ENCODE peak calls at places on chromosomes 12 and 14, in six cellular contexts. R is CD4-positive, alpha-beta T cell; G is lower leg skin; A is Caco-2; S is OCI-LY7; X is stomach. N is an unnamed sample.

GRCh38 chr12:24960222-24960855 is 11.4 kb upstream of the BCAT1 start:
- DNase-seq in R (no peak), G (no peak), A (peak; percentile 56), S (peak; percentile 72), X (no peak), N (peak; percentile 41)

GRCh38 chr12:3771853-3772252 is 18.9 kb upstream of the CRACR2A start:
- DNase-seq in R (no peak), G (no peak), A (no peak), S (no peak), X (no peak), N (no peak)

GRCh38 chr14:59427653-59428578 is 37.3 kb downstream of the GPR135 start:
- DNase-seq in R (no peak), G (no peak), A (no peak), S (no peak), X (no peak), N (no peak)

GRCh38 chr12:1529862-1530591 is 64.4 kb downstream of the FBXL14 start:
- DNase-seq in R (no peak), G (peak; percentile 77), A (no peak), S (peak; percentile 44), X (no peak), N (peak; percentile 83)

GRCh38 chr12:24749171-24749570 is 199.7 kb downstream of the BCAT1 start:
- DNase-seq in R (no peak), G (no peak), A (no peak), S (no peak), X (no peak), N (no peak)

GRCh38 chr12:13443498-13443897 is 247.0 kb downstream of the EMP1 start:
- DNase-seq in R (no peak), G (no peak), A (no peak), S (no peak), X (no peak), N (no peak)

GRCh38 chr12:115640929-115641328 is 636.6 kb downstream of the MED13L start:
- DNase-seq in R (no peak), G (no peak), A (no peak), S (no peak), X (no peak), N (no peak)

GRCh38 chr12:15155271-15155670 is 65.9 kb downstream of the RERG start:
- DNase-seq in R (no peak), G (no peak), A (no peak), S (no peak), X (peak; percentile 38), N (no peak)

GRCh38 chr12:91332305-91332704 is 149.7 kb upstream of the DCN start:
- DNase-seq in R (no peak), G (no peak), A (no peak), S (no peak), X (no peak), N (no peak)

GRCh38 chr12:122235741-122236140 is 9.9 kb upstream of the DIABLO start:
- DNase-seq in R (no peak), G (no peak), A (no peak), S (no peak), X (no peak), N (no peak)

GRCh38 chr12:12070674-12071661 is at the start of gene BCL2L14:
- DNase-seq in R (no peak), G (no peak), A (peak; percentile 74), S (no peak), X (no peak), N (peak; percentile 62)

GRCh38 chr14:101442451-101442850 is 118.8 kb upstream of the DIO3 start:
- DNase-seq in R (peak; percentile 42), G (no peak), A (no peak), S (peak; percentile 75), X (no peak), N (no peak)

GRCh38 chr12:57116580-57117281 is 5.6 kb upstream of the STAT6 start:
- DNase-seq in R (no peak), G (no peak), A (no peak), S (no peak), X (no peak), N (no peak)

GRCh38 chr14:93013368-93013719 is 90.4 kb downstream of the CHGA start:
- DNase-seq in R (no peak), G (no peak), A (no peak), S (no peak), X (no peak), N (peak; percentile 65)

GRCh38 chr12:121713257-121714155 is 954 bp downstream of the TMEM120B start:
- DNase-seq in R (no peak), G (peak; percentile 85), A (no peak), S (no peak), X (no peak), N (peak; percentile 26)

GRCh38 chr12:38919191-38919590 is 13.8 kb upstream of the CPNE8 start:
- DNase-seq in R (no peak), G (no peak), A (no peak), S (no peak), X (no peak), N (no peak)

GRCh38 chr14:95061317-95062093 is 95.8 kb downstream of the DICER1 start:
- DNase-seq in R (no peak), G (no peak), A (no peak), S (no peak), X (no peak), N (no peak)

GRCh38 chr12:39375206-39375808 is 67.6 kb downstream of the KIF21A start:
- DNase-seq in R (no peak), G (no peak), A (no peak), S (no peak), X (no peak), N (no peak)

GRCh38 chr14:29016050-29016900 is 249.7 kb downstream of the FOXG1 start:
- DNase-seq in R (no peak), G (no peak), A (peak; percentile 43), S (peak; percentile 27), X (no peak), N (peak; percentile 4)

GRCh38 chr14:52950898-52951729 is at the start of gene FERMT2:
- DNase-seq in R (no peak), G (peak; percentile 96), A (peak; percentile 89), S (no peak), X (peak; percentile 86), N (peak; percentile 85)

GRCh38 chr14:95509512-95509911 is 6.9 kb downstream of the SYNE3 start:
- DNase-seq in R (no peak), G (peak; percentile 29), A (no peak), S (no peak), X (no peak), N (no peak)

GRCh38 chr12:6237830-6238229 is 37.6 kb downstream of the CD9 start:
- DNase-seq in R (no peak), G (no peak), A (no peak), S (no peak), X (no peak), N (no peak)

GRCh38 chr14:79465651-79466050 is 745.7 kb downstream of the DIO2 start:
- DNase-seq in R (no peak), G (no peak), A (no peak), S (no peak), X (no peak), N (no peak)

GRCh38 chr12:9604288-9604687 is 3.4 kb downstream of the KLRB1 start:
- DNase-seq in R (no peak), G (no peak), A (no peak), S (no peak), X (no peak), N (no peak)

GRCh38 chr14:69141550-69141949 is 11.4 kb downstream of the DCAF5 start:
- DNase-seq in R (no peak), G (no peak), A (no peak), S (no peak), X (no peak), N (no peak)

GRCh38 chr14:22221508-22221907 is 367.5 kb downstream of the DAD1 start:
- DNase-seq in R (no peak), G (no peak), A (no peak), S (peak; percentile 43), X (no peak), N (peak; percentile 34)

GRCh38 chr14:37436519-37436918 is 158.5 kb downstream of the FOXA1 start:
- DNase-seq in R (no peak), G (no peak), A (no peak), S (no peak), X (no peak), N (no peak)

GRCh38 chr14:73949752-73950734 is at the start of the genes COQ6 and FAM161B:
- DNase-seq in R (peak; percentile 87), G (peak; percentile 98), A (peak; percentile 97), S (peak; percentile 95), X (peak; percentile 95), N (peak; percentile 86)
- TF ChIP-seq CTCF in R (peak; percentile 27), G (no peak), A (peak; percentile 13), S (peak; percentile 61), X (no peak), N (no peak)

GRCh38 chr12:49131973-49132461 is 822 bp upstream of the TUBA1B start:
- DNase-seq in R (no peak), G (no peak), A (no peak), S (peak; percentile 39), X (no peak), N (peak; percentile 17)
- TF ChIP-seq CTCF in R (no peak), G (no peak), A (no peak), S (no peak), X (no peak), N (no peak)

DNA sequence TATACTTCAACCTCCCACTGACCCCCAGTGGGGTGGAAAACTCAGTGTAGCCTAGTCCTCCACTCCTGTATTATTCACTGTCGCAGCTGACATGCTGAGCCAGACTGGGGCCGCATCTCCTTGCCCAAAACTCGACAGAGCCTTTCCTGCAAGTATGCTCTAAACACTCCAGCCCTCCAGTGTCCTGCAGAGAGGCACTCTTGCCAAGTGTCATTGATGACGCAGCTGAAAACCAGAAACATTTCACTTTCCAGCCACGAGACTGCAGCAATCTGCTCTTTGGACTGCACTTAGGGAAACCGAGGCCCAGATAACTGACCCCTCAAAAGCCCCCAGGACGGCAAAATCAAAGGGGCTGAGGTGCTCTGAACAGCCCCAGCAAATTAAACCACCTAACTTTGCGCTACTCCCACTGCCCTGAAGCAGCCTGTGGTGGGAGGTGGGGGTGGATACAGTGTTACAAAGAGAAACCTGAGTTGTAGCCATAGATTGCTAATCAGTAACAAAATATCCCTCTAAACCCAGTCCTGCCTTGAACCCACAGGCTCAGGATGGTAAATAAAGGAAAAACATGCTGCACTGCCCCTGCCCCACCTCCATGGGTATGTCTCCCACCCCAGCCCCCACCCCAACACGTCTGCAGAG is 2.6 kb downstream of the CCDC85C start:
- DNase-seq in R (no peak), G (no peak), A (no peak), S (no peak), X (no peak), N (no peak)
- TF ChIP-seq CTCF in R (no peak), G (no peak), A (no peak), S (no peak), X (no peak), N (no peak)

DNA sequence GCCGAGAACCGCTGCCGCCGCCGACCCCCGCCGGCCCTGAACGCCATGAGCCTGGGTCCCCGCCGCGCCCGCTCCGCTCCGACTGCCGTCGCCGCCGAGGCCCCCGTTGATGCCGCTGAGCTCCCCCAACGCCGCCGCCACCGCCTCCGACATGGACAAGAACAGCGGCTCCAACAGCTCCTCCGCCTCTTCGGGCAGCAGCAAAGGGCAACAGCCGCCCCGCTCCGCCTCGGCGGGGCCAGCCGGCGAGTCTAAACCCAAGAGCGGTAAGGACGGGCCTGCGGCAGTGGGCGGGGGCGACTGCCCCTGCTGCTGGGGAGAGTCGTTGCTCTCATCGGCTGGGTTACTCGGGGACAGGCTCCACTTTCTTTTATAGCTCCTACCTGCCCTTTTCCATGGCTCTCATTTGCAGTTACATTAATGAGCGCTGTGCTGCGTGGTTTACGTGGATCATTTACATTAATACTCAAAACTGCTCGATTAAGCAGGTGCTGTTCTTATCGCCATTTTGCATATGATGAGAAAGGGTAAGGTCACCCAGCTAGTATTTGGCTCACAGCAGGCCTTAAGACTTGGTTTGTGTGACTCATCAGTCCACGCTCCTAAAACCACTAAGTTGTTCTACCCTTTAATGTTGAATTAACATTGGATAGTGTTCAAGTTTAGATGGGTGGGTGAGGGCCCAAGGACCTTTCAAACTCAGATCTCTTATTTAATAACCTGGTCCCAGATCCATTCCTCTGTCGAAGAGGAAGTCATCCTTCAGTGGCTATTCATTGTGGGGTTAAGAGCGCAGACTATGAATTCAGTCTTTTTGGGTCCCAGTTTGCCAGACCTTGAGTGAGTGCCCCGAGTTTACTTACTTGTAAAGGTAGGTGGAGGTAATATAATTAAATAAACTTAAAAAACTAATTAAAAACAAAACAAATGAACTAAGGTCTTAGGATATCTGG is 823 bp downstream of the RNF10 start:
- DNase-seq in R (peak; percentile 51), G (peak; percentile 90), A (peak; percentile 55), S (peak; percentile 69), X (peak; percentile 45), N (peak; percentile 75)
- TF ChIP-seq CTCF in R (no peak), G (no peak), A (no peak), S (peak; percentile 17), X (no peak), N (no peak)

N was measured in GM20000.